ENCODE peak calls at places on chromosomes 5 and 9, in nine cellular contexts. Q is iris pigment epithelial cell, V is substantia nigra, N is hypothalamus, D is IMR-90, H is smooth muscle cell of the brain vasculature, X is epithelial cell of esophagus, B is stromal cell of bone marrow, I is foreskin fibroblast. R is an unnamed sample.

GRCh38 chr5:31237159-31237558 is 43.7 kb downstream of the CDH6 start:
- DNase-seq in Q (peak; percentile 51), V (no peak), N (no peak), D (peak; percentile 32), H (no peak), X (peak; percentile 41), B (no peak), I (peak; percentile 2), R (no peak)

GRCh38 chr5:378976-379742 is 57.6 kb downstream of the AHRR start:
- DNase-seq in Q (no peak), V (no peak), N (no peak), D (peak; percentile 89), H (no peak), X (no peak), B (no peak), I (no peak), R (no peak)

GRCh38 chr9:113427629-113428028 is 17.1 kb downstream of the C9orf43 start:
- DNase-seq in Q (peak; percentile 76), V (no peak), N (no peak), D (peak; percentile 49), H (no peak), X (peak; percentile 58), B (peak; percentile 62), I (peak; percentile 41), R (no peak)

GRCh38 chr5:37696190-37697021 is 143.4 kb downstream of the GDNF start:
- DNase-seq in Q (peak; percentile 68), V (no peak), N (no peak), D (peak; percentile 72), H (no peak), X (peak; percentile 85), B (peak; percentile 49), I (peak; percentile 49), R (no peak)

GRCh38 chr9:69465473-69465872 is 140.5 kb downstream of the ENTREP1 start:
- DNase-seq in Q (no peak), V (no peak), N (no peak), D (no peak), H (no peak), X (no peak), B (no peak), I (no peak), R (no peak)

GRCh38 chr9:25003686-25004085 is 458.0 kb upstream of the IZUMO3 start:
- DNase-seq in Q (no peak), V (no peak), N (no peak), D (no peak), H (no peak), X (no peak), B (no peak), I (no peak), R (no peak)

GRCh38 chr5:133612021-133612860 is at the start of gene FSTL4:
- DNase-seq in Q (no peak), V (no peak), N (peak; percentile 6), D (no peak), H (no peak), X (peak; percentile 43), B (no peak), I (no peak), R (no peak)

GRCh38 chr5:139275536-139276297 is 17.8 kb upstream of the MATR3 start:
- DNase-seq in Q (no peak), V (no peak), N (no peak), D (no peak), H (no peak), X (peak; percentile 80), B (no peak), I (no peak), R (no peak)

GRCh38 chr9:124296094-124296493 is 38.3 kb downstream of the NEK6 start:
- DNase-seq in Q (no peak), V (no peak), N (no peak), D (no peak), H (no peak), X (no peak), B (no peak), I (no peak), R (no peak)

GRCh38 chr5:129098488-129099183 is 4.1 kb downstream of the ISOC1 start:
- DNase-seq in Q (no peak), V (no peak), N (no peak), D (no peak), H (no peak), X (no peak), B (no peak), I (no peak), R (no peak)

GRCh38 chr5:157747766-157748700 is 4.5 kb downstream of the LSM11 start:
- DNase-seq in Q (peak; percentile 54), V (no peak), N (no peak), D (no peak), H (no peak), X (no peak), B (no peak), I (no peak), R (no peak)

GRCh38 chr5:150055707-150056443 is 30.5 kb downstream of the CSF1R start:
- DNase-seq in Q (no peak), V (no peak), N (no peak), D (no peak), H (no peak), X (no peak), B (no peak), I (no peak), R (no peak)

GRCh38 chr5:172770675-172771438 is at the start of gene DUSP1:
- DNase-seq in Q (peak; percentile 98), V (peak; percentile 98), N (peak; percentile 98), D (peak; percentile 98), H (peak; percentile 91), X (peak; percentile 98), B (peak; percentile 95), I (peak; percentile 99), R (peak; percentile 96)

GRCh38 chr5:172101547-172102225 is 86.3 kb downstream of the STK10 start:
- DNase-seq in Q (no peak), V (no peak), N (no peak), D (no peak), H (no peak), X (no peak), B (no peak), I (no peak), R (no peak)

GRCh38 chr9:111839387-111839786 is 44.6 kb upstream of the SHOC1 start:
- DNase-seq in Q (peak; percentile 86), V (no peak), N (no peak), D (peak; percentile 49), H (no peak), X (no peak), B (no peak), I (peak; percentile 71), R (no peak)

GRCh38 chr5:91382530-91383026 is 539 bp downstream of the ARRDC3 start:
- DNase-seq in Q (no peak), V (peak; percentile 17), N (no peak), D (peak; percentile 33), H (no peak), X (peak; percentile 50), B (no peak), I (no peak), R (peak; percentile 51)

GRCh38 chr9:96556701-96557461 is 62.8 kb downstream of the CDC14B start:
- DNase-seq in Q (no peak), V (peak; percentile 29), N (peak; percentile 17), D (no peak), H (no peak), X (no peak), B (no peak), I (no peak), R (no peak)

GRCh38 chr5:57862471-57863282 is 380.1 kb upstream of the ACTBL2 start:
- DNase-seq in Q (peak; percentile 36), V (no peak), N (no peak), D (peak; percentile 69), H (no peak), X (peak; percentile 96), B (peak; percentile 13), I (peak; percentile 18), R (no peak)

GRCh38 chr5:53090229-53090628 is 19.3 kb downstream of the MOCS2 start:
- DNase-seq in Q (no peak), V (no peak), N (no peak), D (no peak), H (no peak), X (no peak), B (no peak), I (no peak), R (no peak)

GRCh38 chr9:1050125-1050895 is at the start of gene DMRT2:
- DNase-seq in Q (peak; percentile 43), V (peak; percentile 92), N (peak; percentile 74), D (peak; percentile 43), H (no peak), X (peak; percentile 97), B (peak; percentile 25), I (peak; percentile 87), R (peak; percentile 80)

GRCh38 chr9:7570107-7570720 is 229.4 kb downstream of the DMAC1 start:
- DNase-seq in Q (peak; percentile 20), V (no peak), N (no peak), D (peak; percentile 33), H (peak; percentile 9), X (peak; percentile 70), B (peak; percentile 25), I (peak; percentile 1), R (peak; percentile 7)

GRCh38 chr5:136729901-136730355 is 364.6 kb upstream of the TRPC7 start:
- DNase-seq in Q (peak; percentile 67), V (no peak), N (no peak), D (peak; percentile 72), H (no peak), X (peak; percentile 66), B (peak; percentile 72), I (peak; percentile 82), R (peak; percentile 98)

GRCh38 chr9:81671880-81672280 is 17.5 kb downstream of the TLE1 start:
- DNase-seq in Q (peak; percentile 73), V (peak; percentile 8), N (peak; percentile 75), D (peak; percentile 70), H (no peak), X (no peak), B (peak; percentile 50), I (no peak), R (no peak)

GRCh38 chr9:98644011-98644410 is 64.7 kb downstream of the GABBR2 start:
- DNase-seq in Q (no peak), V (no peak), N (no peak), D (peak; percentile 14), H (no peak), X (no peak), B (no peak), I (no peak), R (no peak)

GRCh38 chr9:86141843-86142242 is 42.5 kb upstream of the GOLM1 start:
- DNase-seq in Q (no peak), V (no peak), N (no peak), D (no peak), H (no peak), X (no peak), B (no peak), I (no peak), R (no peak)

GRCh38 chr5:61953913-61954312 is 352.1 kb upstream of the KIF2A start:
- DNase-seq in Q (no peak), V (no peak), N (no peak), D (no peak), H (no peak), X (peak; percentile 12), B (no peak), I (no peak), R (no peak)

GRCh38 chr5:158995694-158996173 is 104.0 kb downstream of the EBF1 start:
- DNase-seq in Q (no peak), V (no peak), N (no peak), D (no peak), H (no peak), X (no peak), B (no peak), I (no peak), R (no peak)

GRCh38 chr9:125121156-125121555 is 22.2 kb downstream of the SCAI start:
- DNase-seq in Q (no peak), V (no peak), N (no peak), D (no peak), H (no peak), X (no peak), B (no peak), I (no peak), R (no peak)

GRCh38 chr9:126206099-126206498 is 120.5 kb upstream of the MVB12B start:
- DNase-seq in Q (no peak), V (no peak), N (no peak), D (no peak), H (no peak), X (no peak), B (no peak), I (no peak), R (no peak)

GRCh38 chr5:36066540-36067210 is at the start of gene UGT3A2:
- DNase-seq in Q (no peak), V (no peak), N (no peak), D (no peak), H (no peak), X (no peak), B (no peak), I (no peak), R (no peak)

GRCh38 chr5:124572973-124573372 is 173.5 kb downstream of the ZNF608 start:
- DNase-seq in Q (no peak), V (no peak), N (no peak), D (no peak), H (no peak), X (no peak), B (no peak), I (no peak), R (no peak)